ENCODE peak calls at places on chromosomes 1 and 21, in seven cellular contexts. A is colonic mucosa, Z is endothelial cell of umbilical vein, F is GM23248, W is H9, Q is IMR-90, O is neural progenitor cell. L is an unnamed sample.

GRCh38 chr1:107405241-107405640 is 264.4 kb downstream of the NTNG1 start:
- DNase-seq in A (no peak), Z (no peak), F (peak), W (no peak), Q (peak), O (no peak), L (no peak)

GRCh38 chr1:217564833-217565232 is 66.1 kb downstream of the GPATCH2 start:
- DNase-seq in A (no peak), Z (no peak), F (no peak), W (no peak), Q (no peak), O (no peak), L (no peak)

GRCh38 chr21:28632718-28633408 is 359.8 kb downstream of the LTN1 start:
- DNase-seq in A (no peak), Z (peak), F (peak), W (no peak), Q (peak), O (peak), L (no peak)

GRCh38 chr1:64061430-64062104 is 141.9 kb upstream of the UBE2U start:
- DNase-seq in A (no peak), Z (no peak), F (no peak), W (no peak), Q (no peak), O (no peak), L (peak)

GRCh38 chr1:245590726-245591125 is 435.9 kb downstream of the KIF26B start:
- DNase-seq in A (no peak), Z (no peak), F (no peak), W (no peak), Q (peak), O (no peak), L (no peak)

GRCh38 chr1:87179851-87180519 is 148.7 kb upstream of the LMO4 start:
- DNase-seq in A (no peak), Z (no peak), F (no peak), W (no peak), Q (no peak), O (no peak), L (no peak)

GRCh38 chr1:70487471-70487840 is 76.4 kb downstream of the CTH start:
- DNase-seq in A (no peak), Z (no peak), F (no peak), W (peak), Q (peak), O (no peak), L (peak)

GRCh38 chr21:33028271-33028670 is 2.5 kb downstream of the OLIG2 start:
- DNase-seq in A (no peak), Z (no peak), F (no peak), W (no peak), Q (no peak), O (no peak), L (peak)

GRCh38 chr1:221778535-221779142 is 36.8 kb upstream of the DUSP10 start:
- DNase-seq in A (no peak), Z (no peak), F (no peak), W (no peak), Q (no peak), O (no peak), L (no peak)

GRCh38 chr1:156912861-156913808 is 7.3 kb upstream of the LRRC71 start:
- DNase-seq in A (no peak), Z (no peak), F (no peak), W (peak), Q (no peak), O (no peak), L (peak)

GRCh38 chr1:62281922-62282555 is 37.2 kb downstream of the KANK4 start:
- DNase-seq in A (no peak), Z (no peak), F (peak), W (no peak), Q (no peak), O (no peak), L (no peak)

GRCh38 chr21:46007498-46007868 is 25.9 kb downstream of the COL6A1 start:
- DNase-seq in A (no peak), Z (no peak), F (no peak), W (no peak), Q (no peak), O (no peak), L (peak)

GRCh38 chr1:3954391-3955160 is 54.5 kb upstream of the C1orf174 start:
- DNase-seq in A (no peak), Z (no peak), F (no peak), W (no peak), Q (no peak), O (peak), L (no peak)

GRCh38 chr21:25887166-25887565 is 152.4 kb downstream of the GABPA start:
- DNase-seq in A (peak), Z (no peak), F (peak), W (no peak), Q (no peak), O (peak), L (no peak)

GRCh38 chr1:84286071-84286470 is 15.4 kb upstream of the SAMD13 start:
- DNase-seq in A (no peak), Z (no peak), F (peak), W (no peak), Q (peak), O (no peak), L (no peak)

GRCh38 chr1:174262747-174263241 is 103.5 kb downstream of the RABGAP1L start:
- DNase-seq in A (no peak), Z (peak), F (peak), W (peak), Q (peak), O (peak), L (peak)

GRCh38 chr1:5551274-5551966 is 440.8 kb downstream of the NPHP4 start:
- DNase-seq in A (peak), Z (no peak), F (no peak), W (no peak), Q (no peak), O (no peak), L (no peak)

GRCh38 chr1:116760487-116760886 is 6.3 kb downstream of the CD2 start:
- DNase-seq in A (no peak), Z (no peak), F (no peak), W (no peak), Q (no peak), O (no peak), L (no peak)

GRCh38 chr1:116254001-116254400 is 119.0 kb upstream of the ATP1A1 start:
- DNase-seq in A (no peak), Z (no peak), F (no peak), W (no peak), Q (no peak), O (no peak), L (no peak)

GRCh38 chr1:36349241-36349671 is 25.8 kb upstream of the EVA1B start:
- DNase-seq in A (no peak), Z (no peak), F (peak), W (no peak), Q (peak), O (no peak), L (no peak)

GRCh38 chr1:78052685-78053433 is 7.1 kb downstream of the GIPC2 start:
- DNase-seq in A (no peak), Z (peak), F (no peak), W (no peak), Q (no peak), O (no peak), L (no peak)

GRCh38 chr1:27388337-27389005 is 4.0 kb upstream of the GPR3 start:
- DNase-seq in A (peak), Z (peak), F (peak), W (peak), Q (no peak), O (peak), L (peak)

GRCh38 chr1:231603598-231604275 is 22.9 kb upstream of the DISC1 start:
- DNase-seq in A (peak), Z (peak), F (peak), W (peak), Q (peak), O (peak), L (peak)

GRCh38 chr1:245742891-245743290 is 588.1 kb downstream of the KIF26B start:
- DNase-seq in A (no peak), Z (no peak), F (peak), W (no peak), Q (no peak), O (peak), L (no peak)

GRCh38 chr1:243264718-243265117 is 8.9 kb downstream of the SDCCAG8 start:
- DNase-seq in A (no peak), Z (peak), F (peak), W (no peak), Q (peak), O (no peak), L (no peak)

GRCh38 chr1:198203434-198203833 is 46.6 kb downstream of the NEK7 start:
- DNase-seq in A (no peak), Z (no peak), F (peak), W (no peak), Q (peak), O (no peak), L (no peak)

GRCh38 chr1:77283701-77284425 is 2.0 kb downstream of the AK5 start:
- DNase-seq in A (no peak), Z (peak), F (peak), W (no peak), Q (peak), O (no peak), L (no peak)

GRCh38 chr1:18100493-18101063 is 7.0 kb upstream of the IGSF21 start:
- DNase-seq in A (peak), Z (peak), F (peak), W (peak), Q (peak), O (peak), L (peak)

GRCh38 chr1:204751883-204752687 is 66.5 kb upstream of the LRRN2 start:
- DNase-seq in A (peak), Z (no peak), F (no peak), W (peak), Q (no peak), O (peak), L (peak)

GRCh38 chr1:57844382-57844980 is 420.6 kb upstream of the DAB1 start:
- DNase-seq in A (no peak), Z (no peak), F (no peak), W (no peak), Q (no peak), O (no peak), L (no peak)

GRCh38 chr1:184039126-184039525 is 1.6 kb upstream of the COLGALT2 start:
- DNase-seq in A (no peak), Z (no peak), F (no peak), W (no peak), Q (no peak), O (no peak), L (no peak)

GRCh38 chr1:208164609-208165008 is 79.6 kb downstream of the PLXNA2 start:
- DNase-seq in A (no peak), Z (no peak), F (no peak), W (no peak), Q (no peak), O (no peak), L (no peak)
- H3K27ac ChIP-seq in A (no peak), Z (no peak), F (no peak), W (no peak), Q (no peak), O (no peak), L (no peak)

GRCh38 chr1:155012760-155013602 is 10.4 kb downstream of the ZBTB7B start:
- DNase-seq in A (no peak), Z (no peak), F (no peak), W (no peak), Q (no peak), O (no peak), L (no peak)

GRCh38 chr1:155013632-155014031 is 11.0 kb downstream of the ZBTB7B start:
- DNase-seq in A (peak), Z (no peak), F (no peak), W (no peak), Q (no peak), O (no peak), L (no peak)

GRCh38 chr1:155011437-155011907 is 8.9 kb downstream of the ZBTB7B start:
- DNase-seq in A (no peak), Z (no peak), F (no peak), W (no peak), Q (no peak), O (no peak), L (no peak)

GRCh38 chr1:155011004-155011416 is 8.4 kb downstream of the ZBTB7B start:
- DNase-seq in A (no peak), Z (no peak), F (no peak), W (no peak), Q (no peak), O (peak), L (no peak)

DNA sequence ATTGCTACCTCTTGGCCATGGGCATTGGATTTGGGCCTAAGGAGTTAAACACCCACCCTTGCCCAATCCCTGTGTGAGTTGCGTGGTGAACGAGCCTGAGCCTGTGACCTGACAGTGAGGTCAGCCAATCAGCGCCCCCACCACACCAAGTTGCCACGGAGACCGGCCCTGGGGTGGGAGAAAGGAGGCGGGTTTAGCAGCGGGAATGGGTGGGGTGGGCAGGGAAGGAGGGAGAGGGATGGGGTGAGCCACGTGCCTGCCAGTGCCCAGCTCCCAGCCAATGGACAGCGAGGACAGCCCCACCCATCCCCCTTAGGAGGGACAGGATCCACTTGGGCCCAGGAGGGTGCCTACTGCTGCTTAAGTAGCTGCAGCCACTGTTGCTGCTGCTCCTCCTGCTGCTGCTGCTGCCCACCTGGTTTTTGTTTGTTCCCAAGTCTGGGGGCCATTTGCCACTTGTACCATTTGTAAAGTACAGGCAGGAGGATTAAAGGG is 9.5 kb downstream of the ZBTB7B start:
- DNase-seq in A (peak), Z (no peak), F (peak), W (peak), Q (no peak), O (peak), L (peak)
- H3K9ac ChIP-seq in A (no peak), Z (no peak), F (no peak), W (no peak), Q (no peak), O (no peak), L (no peak)

GRCh38 chr21:27201197-27201596 is 234.3 kb upstream of the ADAMTS5 start:
- DNase-seq in A (no peak), Z (no peak), F (peak), W (no peak), Q (peak), O (no peak), L (no peak)

GRCh38 chr21:27202301-27202700 is 235.4 kb upstream of the ADAMTS5 start:
- DNase-seq in A (no peak), Z (no peak), F (no peak), W (no peak), Q (no peak), O (no peak), L (no peak)

GRCh38 chr21:27212444-27212843 is 245.6 kb upstream of the ADAMTS5 start:
- DNase-seq in A (no peak), Z (no peak), F (no peak), W (no peak), Q (no peak), O (no peak), L (no peak)

GRCh38 chr21:27206368-27206982 is 239.6 kb upstream of the ADAMTS5 start:
- DNase-seq in A (no peak), Z (no peak), F (peak), W (peak), Q (peak), O (peak), L (peak)
- H3K27ac ChIP-seq in A (no peak), Z (no peak), F (no peak), W (peak), Q (no peak), O (peak), L (no peak)

GRCh38 chr1:1775364-1776226 is 2.7 kb downstream of the NADK start:
- DNase-seq in A (no peak), Z (no peak), F (no peak), W (peak), Q (no peak), O (peak), L (no peak)
- H3K9ac ChIP-seq in A (peak), Z (no peak), F (no peak), W (no peak), Q (no peak), O (no peak), L (no peak)

GRCh38 chr1:236716160-236716559 is 29.9 kb downstream of the ACTN2 start:
- DNase-seq in A (no peak), Z (peak), F (no peak), W (no peak), Q (no peak), O (no peak), L (no peak)
- H3K27ac ChIP-seq in A (no peak), Z (no peak), F (no peak), W (no peak), Q (no peak), O (no peak), L (no peak)

DNA sequence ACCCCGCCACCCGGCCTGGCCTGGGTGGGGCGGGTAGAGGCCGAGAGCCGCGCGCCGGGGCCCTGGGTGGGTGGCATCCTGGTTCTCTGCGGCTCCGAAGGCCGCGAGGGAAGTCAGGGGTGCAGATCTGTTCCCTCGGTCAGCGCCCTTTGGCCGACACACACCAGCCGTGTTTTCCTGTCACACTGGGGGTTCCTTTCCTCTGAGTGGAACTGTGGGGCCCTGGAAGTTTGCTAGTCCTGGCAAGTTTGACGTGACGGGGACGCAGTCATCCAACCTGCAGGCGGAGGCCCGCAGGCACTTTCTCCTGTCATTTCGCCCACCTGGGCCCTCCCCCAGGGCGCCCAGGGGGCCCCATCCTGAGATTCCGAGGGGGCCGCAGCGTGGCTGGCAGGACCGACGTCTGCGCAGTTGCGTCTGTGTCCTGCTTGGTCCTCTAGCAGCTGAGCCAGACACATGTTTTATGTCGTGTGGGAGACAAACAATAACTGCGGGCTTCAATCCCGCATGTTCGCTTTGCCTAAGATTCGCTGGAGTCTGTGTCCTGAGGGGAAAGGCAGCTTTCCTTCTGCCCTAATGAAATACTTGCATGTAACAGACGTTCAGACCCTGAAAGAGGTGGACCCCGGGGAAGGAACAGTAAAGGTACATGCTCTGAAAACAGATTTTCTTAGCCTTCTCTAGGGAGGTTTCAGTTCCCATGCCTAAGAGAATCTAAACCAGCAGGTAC is 1.5 kb downstream of the FAM163A start:
- DNase-seq in A (no peak), Z (no peak), F (no peak), W (no peak), Q (no peak), O (peak), L (peak)
- H3K9ac ChIP-seq in A (no peak), Z (no peak), F (no peak), W (no peak), Q (no peak), O (no peak), L (no peak)

GRCh38 chr1:24294228-24294672 is 24.9 kb upstream of the GRHL3 start:
- DNase-seq in A (no peak), Z (peak), F (peak), W (no peak), Q (peak), O (no peak), L (peak)
- H3K27ac ChIP-seq in A (peak), Z (peak), F (peak), W (no peak), Q (peak), O (no peak), L (no peak)

L was measured in endodermal cell.